ENCODE peak calls at places on chromosomes 3 and 15, in nine cellular contexts. One of them, this sample, is unnamed.

GRCh38 chr3:131008326-131008725 is 18.3 kb downstream of the ASTE1 start:
- DNase-seq in spleen: no peak
- DNase-seq in lung: no peak
- DNase-seq in RWPE2: no peak
- DNase-seq in left ventricle myocardium inferior: no peak
- DNase-seq in right lobe of liver: no peak
- DNase-seq in lower lobe of right lung: no peak
- DNase-seq in IMR-90: no peak
- DNase-seq in body of pancreas: no peak
- DNase-seq in this sample: no peak

GRCh38 chr15:37900286-37901221 is 33.9 kb upstream of the TMCO5A start:
- DNase-seq in spleen: no peak
- DNase-seq in lung: no peak
- DNase-seq in RWPE2: peak; percentile 63
- DNase-seq in left ventricle myocardium inferior: no peak
- DNase-seq in right lobe of liver: no peak
- DNase-seq in lower lobe of right lung: no peak
- DNase-seq in IMR-90: peak; percentile 84
- DNase-seq in body of pancreas: no peak
- DNase-seq in this sample: no peak

GRCh38 chr3:189142527-189142926 is 29.2 kb upstream of the TPRG1 start:
- DNase-seq in spleen: no peak
- DNase-seq in lung: no peak
- DNase-seq in RWPE2: no peak
- DNase-seq in left ventricle myocardium inferior: no peak
- DNase-seq in right lobe of liver: no peak
- DNase-seq in lower lobe of right lung: no peak
- DNase-seq in IMR-90: no peak
- DNase-seq in body of pancreas: no peak
- DNase-seq in this sample: no peak

GRCh38 chr3:169836058-169836941 is 23.6 kb upstream of the LRRC34 start:
- DNase-seq in spleen: no peak
- DNase-seq in lung: no peak
- DNase-seq in RWPE2: no peak
- DNase-seq in left ventricle myocardium inferior: no peak
- DNase-seq in right lobe of liver: no peak
- DNase-seq in lower lobe of right lung: no peak
- DNase-seq in IMR-90: peak; percentile 50
- DNase-seq in body of pancreas: no peak
- DNase-seq in this sample: no peak

GRCh38 chr15:75725021-75725718 is 12.5 kb upstream of the CSPG4 start:
- DNase-seq in spleen: peak; percentile 66
- DNase-seq in lung: no peak
- DNase-seq in RWPE2: peak; percentile 68
- DNase-seq in left ventricle myocardium inferior: no peak
- DNase-seq in right lobe of liver: no peak
- DNase-seq in lower lobe of right lung: peak; percentile 36
- DNase-seq in IMR-90: no peak
- DNase-seq in body of pancreas: no peak
- DNase-seq in this sample: no peak

GRCh38 chr3:44948239-44948638 is 27.7 kb downstream of the ZDHHC3 start:
- DNase-seq in spleen: no peak
- DNase-seq in lung: no peak
- DNase-seq in RWPE2: no peak
- DNase-seq in left ventricle myocardium inferior: no peak
- DNase-seq in right lobe of liver: no peak
- DNase-seq in lower lobe of right lung: no peak
- DNase-seq in IMR-90: peak; percentile 24
- DNase-seq in body of pancreas: no peak
- DNase-seq in this sample: no peak

GRCh38 chr3:107421170-107421792 is 44.0 kb downstream of the CCDC54 start:
- DNase-seq in spleen: no peak
- DNase-seq in lung: no peak
- DNase-seq in RWPE2: no peak
- DNase-seq in left ventricle myocardium inferior: no peak
- DNase-seq in right lobe of liver: no peak
- DNase-seq in lower lobe of right lung: no peak
- DNase-seq in IMR-90: peak; percentile 74
- DNase-seq in body of pancreas: peak; percentile 22
- DNase-seq in this sample: peak; percentile 54

GRCh38 chr3:45480218-45480617 is 91.8 kb downstream of the LARS2 start:
- DNase-seq in spleen: no peak
- DNase-seq in lung: no peak
- DNase-seq in RWPE2: no peak
- DNase-seq in left ventricle myocardium inferior: no peak
- DNase-seq in right lobe of liver: peak; percentile 60
- DNase-seq in lower lobe of right lung: no peak
- DNase-seq in IMR-90: no peak
- DNase-seq in body of pancreas: no peak
- DNase-seq in this sample: no peak

GRCh38 chr3:141656771-141657170 is 81.3 kb upstream of the RNF7 start:
- DNase-seq in spleen: no peak
- DNase-seq in lung: no peak
- DNase-seq in RWPE2: no peak
- DNase-seq in left ventricle myocardium inferior: no peak
- DNase-seq in right lobe of liver: no peak
- DNase-seq in lower lobe of right lung: no peak
- DNase-seq in IMR-90: peak; percentile 67
- DNase-seq in body of pancreas: no peak
- DNase-seq in this sample: no peak

GRCh38 chr3:9622438-9622837 is 26.9 kb upstream of the MTMR14 start:
- DNase-seq in spleen: no peak
- DNase-seq in lung: no peak
- DNase-seq in RWPE2: no peak
- DNase-seq in left ventricle myocardium inferior: no peak
- DNase-seq in right lobe of liver: no peak
- DNase-seq in lower lobe of right lung: no peak
- DNase-seq in IMR-90: no peak
- DNase-seq in body of pancreas: no peak
- DNase-seq in this sample: no peak

DNA sequence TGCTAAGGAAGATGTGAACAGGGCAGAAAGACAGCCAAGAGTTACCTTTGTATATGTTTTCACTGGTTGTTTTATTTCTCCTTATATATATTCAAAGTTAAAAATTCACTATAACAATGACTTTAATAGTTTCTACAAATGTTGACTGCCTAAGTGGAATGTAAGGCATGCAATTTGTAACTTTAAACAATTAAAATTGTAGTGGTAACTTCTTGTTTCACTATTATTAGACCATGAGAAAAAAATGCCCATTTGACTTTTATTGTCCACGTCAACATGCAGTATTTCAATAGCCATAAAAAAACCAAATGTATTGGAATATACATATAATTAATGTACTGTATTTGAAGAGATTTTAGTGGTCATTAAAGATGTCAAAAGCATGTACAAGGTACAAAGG is 340.7 kb upstream of the CBLB start:
- DNase-seq in spleen: no peak
- DNase-seq in lung: no peak
- DNase-seq in RWPE2: no peak
- DNase-seq in left ventricle myocardium inferior: no peak
- DNase-seq in right lobe of liver: no peak
- DNase-seq in lower lobe of right lung: no peak
- DNase-seq in IMR-90: no peak
- DNase-seq in body of pancreas: no peak
- DNase-seq in this sample: no peak
- H3K4me1 ChIP-seq in spleen: peaks cover 17% of the 10 kb centered on the region
- H3K4me1 ChIP-seq in lung: no peaks in the 10 kb centered on the region
- H3K4me1 ChIP-seq in RWPE2: peaks cover 2% of the 10 kb centered on the region
- H3K4me1 ChIP-seq in left ventricle myocardium inferior: peaks cover 25% of the 10 kb centered on the region
- H3K4me1 ChIP-seq in right lobe of liver: no peaks in the 10 kb centered on the region
- H3K4me1 ChIP-seq in lower lobe of right lung: peaks cover 12% of the 10 kb centered on the region
- H3K4me1 ChIP-seq in IMR-90: no peaks in the 10 kb centered on the region
- H3K4me1 ChIP-seq in body of pancreas: no peaks in the 10 kb centered on the region
- H3K4me1 ChIP-seq in this sample: no peaks in the 10 kb centered on the region

GRCh38 chr3:124792341-124793034 is 62.2 kb downstream of the UMPS start:
- DNase-seq in spleen: no peak
- DNase-seq in lung: no peak
- DNase-seq in RWPE2: no peak
- DNase-seq in left ventricle myocardium inferior: no peak
- DNase-seq in right lobe of liver: no peak
- DNase-seq in lower lobe of right lung: no peak
- DNase-seq in IMR-90: no peak
- DNase-seq in body of pancreas: no peak
- DNase-seq in this sample: no peak

GRCh38 chr3:124793054-124793740 is 62.9 kb downstream of the UMPS start:
- DNase-seq in spleen: no peak
- DNase-seq in lung: no peak
- DNase-seq in RWPE2: no peak
- DNase-seq in left ventricle myocardium inferior: no peak
- DNase-seq in right lobe of liver: no peak
- DNase-seq in lower lobe of right lung: no peak
- DNase-seq in IMR-90: no peak
- DNase-seq in body of pancreas: no peak
- DNase-seq in this sample: no peak

GRCh38 chr3:124791639-124792111 is 61.4 kb downstream of the UMPS start:
- DNase-seq in spleen: no peak
- DNase-seq in lung: peak; percentile 38
- DNase-seq in RWPE2: no peak
- DNase-seq in left ventricle myocardium inferior: peak; percentile 45
- DNase-seq in right lobe of liver: no peak
- DNase-seq in lower lobe of right lung: no peak
- DNase-seq in IMR-90: peak; percentile 95
- DNase-seq in body of pancreas: peak; percentile 55
- DNase-seq in this sample: no peak

GRCh38 chr3:124788254-124788745 is 58.0 kb downstream of the UMPS start:
- DNase-seq in spleen: no peak
- DNase-seq in lung: no peak
- DNase-seq in RWPE2: no peak
- DNase-seq in left ventricle myocardium inferior: no peak
- DNase-seq in right lobe of liver: no peak
- DNase-seq in lower lobe of right lung: no peak
- DNase-seq in IMR-90: no peak
- DNase-seq in body of pancreas: no peak
- DNase-seq in this sample: no peak

GRCh38 chr3:124791142-124791541 is 60.9 kb downstream of the UMPS start:
- DNase-seq in spleen: peak; percentile 15
- DNase-seq in lung: no peak
- DNase-seq in RWPE2: no peak
- DNase-seq in left ventricle myocardium inferior: no peak
- DNase-seq in right lobe of liver: no peak
- DNase-seq in lower lobe of right lung: no peak
- DNase-seq in IMR-90: peak; percentile 17
- DNase-seq in body of pancreas: no peak
- DNase-seq in this sample: no peak
- H3K27ac ChIP-seq in spleen: peak overlapping the region; percentile 16
- H3K27ac ChIP-seq in lung: no peak overlapping the region
- H3K27ac ChIP-seq in RWPE2: no peak overlapping the region
- H3K27ac ChIP-seq in left ventricle myocardium inferior: peak overlapping the region; percentile 71
- H3K27ac ChIP-seq in right lobe of liver: no peak overlapping the region
- H3K27ac ChIP-seq in lower lobe of right lung: peak overlapping the region; percentile 49
- H3K27ac ChIP-seq in IMR-90: peak overlapping the region; percentile 42
- H3K27ac ChIP-seq in body of pancreas: no peak overlapping the region
- H3K27ac ChIP-seq in this sample: no peak overlapping the region

GRCh38 chr3:14535616-14536015 is 4.5 kb downstream of the GRIP2 start:
- DNase-seq in spleen: peak; percentile 56
- DNase-seq in lung: no peak
- DNase-seq in RWPE2: no peak
- DNase-seq in left ventricle myocardium inferior: no peak
- DNase-seq in right lobe of liver: no peak
- DNase-seq in lower lobe of right lung: peak; percentile 10
- DNase-seq in IMR-90: no peak
- DNase-seq in body of pancreas: no peak
- DNase-seq in this sample: no peak
- TF ChIP-seq CTCF in spleen: no peak
- TF ChIP-seq CTCF in lung: no peak
- TF ChIP-seq CTCF in RWPE2: no peak
- TF ChIP-seq CTCF in left ventricle myocardium inferior: no peak
- TF ChIP-seq CTCF in right lobe of liver: no peak
- TF ChIP-seq CTCF in lower lobe of right lung: no peak
- TF ChIP-seq CTCF in IMR-90: no peak
- TF ChIP-seq CTCF in body of pancreas: no peak
- TF ChIP-seq CTCF in this sample: no peak

GRCh38 chr3:196645917-196646735 is 6.6 kb downstream of the NRROS start:
- DNase-seq in spleen: no peak
- DNase-seq in lung: no peak
- DNase-seq in RWPE2: no peak
- DNase-seq in left ventricle myocardium inferior: no peak
- DNase-seq in right lobe of liver: no peak
- DNase-seq in lower lobe of right lung: no peak
- DNase-seq in IMR-90: no peak
- DNase-seq in body of pancreas: no peak
- DNase-seq in this sample: no peak

GRCh38 chr3:196643201-196643749 is 3.8 kb downstream of the NRROS start:
- DNase-seq in spleen: peak; percentile 94
- DNase-seq in lung: no peak
- DNase-seq in RWPE2: no peak
- DNase-seq in left ventricle myocardium inferior: no peak
- DNase-seq in right lobe of liver: no peak
- DNase-seq in lower lobe of right lung: peak; percentile 85
- DNase-seq in IMR-90: no peak
- DNase-seq in body of pancreas: peak; percentile 61
- DNase-seq in this sample: no peak

GRCh38 chr3:196643761-196644160 is 4.3 kb downstream of the NRROS start:
- DNase-seq in spleen: no peak
- DNase-seq in lung: no peak
- DNase-seq in RWPE2: no peak
- DNase-seq in left ventricle myocardium inferior: no peak
- DNase-seq in right lobe of liver: no peak
- DNase-seq in lower lobe of right lung: no peak
- DNase-seq in IMR-90: no peak
- DNase-seq in body of pancreas: no peak
- DNase-seq in this sample: no peak

GRCh38 chr3:196646736-196647216 is 7.3 kb downstream of the NRROS start:
- DNase-seq in spleen: no peak
- DNase-seq in lung: no peak
- DNase-seq in RWPE2: no peak
- DNase-seq in left ventricle myocardium inferior: no peak
- DNase-seq in right lobe of liver: no peak
- DNase-seq in lower lobe of right lung: no peak
- DNase-seq in IMR-90: no peak
- DNase-seq in body of pancreas: no peak
- DNase-seq in this sample: no peak

GRCh38 chr3:196645091-196645490 is 5.6 kb downstream of the NRROS start:
- DNase-seq in spleen: no peak
- DNase-seq in lung: no peak
- DNase-seq in RWPE2: no peak
- DNase-seq in left ventricle myocardium inferior: no peak
- DNase-seq in right lobe of liver: no peak
- DNase-seq in lower lobe of right lung: no peak
- DNase-seq in IMR-90: no peak
- DNase-seq in body of pancreas: no peak
- DNase-seq in this sample: no peak
- H3K4me1 ChIP-seq in spleen: peaks cover 90% of the 10 kb centered on the region
- H3K4me1 ChIP-seq in lung: peaks cover 6% of the 10 kb centered on the region
- H3K4me1 ChIP-seq in RWPE2: peaks cover 6% of the 10 kb centered on the region
- H3K4me1 ChIP-seq in left ventricle myocardium inferior: peaks cover 16% of the 10 kb centered on the region
- H3K4me1 ChIP-seq in right lobe of liver: no peaks in the 10 kb centered on the region
- H3K4me1 ChIP-seq in lower lobe of right lung: peaks cover 35% of the 10 kb centered on the region
- H3K4me1 ChIP-seq in IMR-90: no peaks in the 10 kb centered on the region
- H3K4me1 ChIP-seq in body of pancreas: no peaks in the 10 kb centered on the region
- H3K4me1 ChIP-seq in this sample: peaks cover 27% of the 10 kb centered on the region